ENCODE peak calls at places on chromosomes 5 and 9, in nine cellular contexts. Z is IMR-90, E is gastrocnemius medialis, Y is heart left ventricle, W is adrenal gland, I is stomach, G is tibial nerve, P is K562, B is breast epithelium. S is an unnamed sample.

GRCh38 chr9:6551126-6551525 is 94.4 kb downstream of the GLDC start:
- DNase-seq in Z (no peak), E (no peak), Y (no peak), W (no peak), I (no peak), G (no peak), P (no peak), B (no peak), S (no peak)

GRCh38 chr5:52024363-52024762 is 641.1 kb downstream of the ISL1 start:
- DNase-seq in Z (no peak), E (no peak), Y (no peak), W (no peak), I (no peak), G (no peak), P (no peak), B (no peak), S (no peak)

GRCh38 chr5:41519801-41520200 is 9.4 kb upstream of the PLCXD3 start:
- DNase-seq in Z (no peak), E (no peak), Y (no peak), W (no peak), I (no peak), G (no peak), P (no peak), B (no peak), S (no peak)

GRCh38 chr9:14158136-14158781 is 155.7 kb downstream of the NFIB start:
- DNase-seq in Z (no peak), E (no peak), Y (no peak), W (no peak), I (no peak), G (no peak), P (no peak), B (no peak), S (no peak)

GRCh38 chr5:135242496-135243193 is 156.4 kb downstream of the MACROH2A1 start:
- DNase-seq in Z (peak), E (peak), Y (no peak), W (peak), I (peak), G (no peak), P (no peak), B (peak), S (no peak)

GRCh38 chr9:16131269-16131668 is 578.4 kb downstream of the CCDC171 start:
- DNase-seq in Z (peak), E (no peak), Y (no peak), W (no peak), I (no peak), G (no peak), P (no peak), B (no peak), S (no peak)

GRCh38 chr9:21027295-21027694 is 4.1 kb downstream of the HACD4 start:
- DNase-seq in Z (peak), E (no peak), Y (no peak), W (no peak), I (no peak), G (no peak), P (no peak), B (no peak), S (no peak)

GRCh38 chr5:14261237-14261636 is 118.1 kb downstream of the TRIO start:
- DNase-seq in Z (no peak), E (no peak), Y (no peak), W (no peak), I (no peak), G (no peak), P (no peak), B (no peak), S (no peak)

GRCh38 chr9:131485728-131486381 is 16.9 kb upstream of the POMT1 start:
- DNase-seq in Z (no peak), E (no peak), Y (no peak), W (no peak), I (no peak), G (no peak), P (no peak), B (no peak), S (no peak)

GRCh38 chr9:137838576-137838975 is 39.0 kb upstream of the CACNA1B start:
- DNase-seq in Z (no peak), E (no peak), Y (no peak), W (no peak), I (no peak), G (no peak), P (no peak), B (no peak), S (no peak)

GRCh38 chr5:91061946-91062586 is 321.1 kb downstream of the ARRDC3 start:
- DNase-seq in Z (no peak), E (no peak), Y (no peak), W (no peak), I (no peak), G (no peak), P (no peak), B (no peak), S (no peak)

GRCh38 chr5:177458122-177458681 is 11.6 kb downstream of the PRR7 start:
- DNase-seq in Z (no peak), E (no peak), Y (peak), W (no peak), I (no peak), G (no peak), P (no peak), B (no peak), S (no peak)

GRCh38 chr5:86786955-86787354 is 169.2 kb downstream of the COX7C start:
- DNase-seq in Z (no peak), E (no peak), Y (no peak), W (no peak), I (no peak), G (no peak), P (peak), B (no peak), S (no peak)

GRCh38 chr5:180960209-180960608 is 28.4 kb upstream of the BTNL3 start:
- DNase-seq in Z (no peak), E (no peak), Y (no peak), W (no peak), I (no peak), G (no peak), P (no peak), B (no peak), S (no peak)

DNA sequence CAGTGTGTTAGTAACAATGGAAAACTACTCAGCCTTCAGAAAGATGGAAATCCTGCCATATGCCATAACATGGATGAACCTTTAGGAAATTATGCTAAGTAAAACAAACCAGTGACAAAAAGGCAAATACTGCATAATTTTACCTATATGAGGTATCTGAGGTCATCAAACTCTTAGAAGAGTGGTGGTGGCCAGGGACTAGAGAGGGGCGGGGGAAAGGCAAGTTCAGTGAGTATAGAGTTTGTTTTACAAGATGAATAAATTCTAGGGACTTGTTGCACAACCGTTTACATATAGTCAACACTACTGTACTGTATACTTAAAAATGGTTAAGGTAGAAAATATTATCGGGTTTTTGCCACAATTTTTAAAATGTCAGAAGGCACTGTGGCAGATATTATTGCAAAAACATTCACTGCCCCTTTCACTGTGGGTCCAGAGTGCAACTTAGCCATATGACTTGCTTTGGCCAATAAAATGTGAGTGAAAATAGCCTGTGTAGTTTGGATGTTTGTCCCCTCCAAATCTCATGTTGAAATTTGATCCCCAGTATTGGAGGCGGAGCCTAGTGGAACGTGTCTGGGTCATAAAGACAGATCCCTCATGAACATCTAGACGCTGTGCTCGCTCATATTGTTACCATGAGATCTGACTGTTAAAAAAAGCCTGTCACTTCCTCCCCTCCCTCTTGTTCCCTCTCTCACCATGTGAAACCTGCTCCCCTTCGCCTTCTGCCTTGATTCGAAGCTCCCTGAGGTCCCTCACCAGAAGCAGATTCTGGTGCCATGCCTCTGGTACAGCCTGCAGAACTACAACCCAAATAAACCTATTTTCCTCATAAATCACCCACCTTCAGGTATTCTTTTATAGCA is 9.5 kb downstream of the ZNF367 start:
- DNase-seq in Z (no peak), E (no peak), Y (no peak), W (no peak), I (no peak), G (no peak), P (no peak), B (no peak), S (no peak)
- TF ChIP-seq CTCF in Z (no peak), E (no peak), Y (no peak), W (no peak), I (no peak), G (no peak), P (no peak), B (no peak), S (no peak)

GRCh38 chr5:151771259-151772028 is at the start of gene G3BP1:
- DNase-seq in Z (peak), E (peak), Y (peak), W (peak), I (peak), G (peak), P (peak), B (peak), S (peak)

GRCh38 chr5:151772029-151772867 is 494 bp downstream of the G3BP1 start:
- DNase-seq in Z (no peak), E (peak), Y (peak), W (peak), I (peak), G (no peak), P (peak), B (no peak), S (no peak)

GRCh38 chr5:151775025-151775606 is 3.4 kb downstream of the G3BP1 start:
- DNase-seq in Z (no peak), E (no peak), Y (no peak), W (no peak), I (no peak), G (no peak), P (no peak), B (no peak), S (no peak)

GRCh38 chr5:151773979-151774378 is 2.2 kb downstream of the G3BP1 start:
- DNase-seq in Z (no peak), E (no peak), Y (no peak), W (no peak), I (no peak), G (no peak), P (no peak), B (no peak), S (no peak)

GRCh38 chr5:151772868-151773561 is 1.3 kb downstream of the G3BP1 start:
- DNase-seq in Z (peak), E (no peak), Y (no peak), W (peak), I (no peak), G (no peak), P (no peak), B (no peak), S (no peak)
- TF ChIP-seq POLR2A in Z (no peak), E (no peak), Y (no peak), W (no peak), I (no peak), G (no peak), P (no peak), B (no peak), S (no peak)

GRCh38 chr9:95045751-95046150 is 271.8 kb downstream of the FANCC start:
- DNase-seq in Z (no peak), E (no peak), Y (no peak), W (no peak), I (peak), G (no peak), P (no peak), B (no peak), S (no peak)

GRCh38 chr9:95047452-95048224 is 269.9 kb downstream of the FANCC start:
- DNase-seq in Z (no peak), E (no peak), Y (no peak), W (no peak), I (no peak), G (no peak), P (no peak), B (no peak), S (no peak)

GRCh38 chr9:95044731-95045508 is 272.6 kb downstream of the FANCC start:
- DNase-seq in Z (no peak), E (peak), Y (no peak), W (no peak), I (peak), G (no peak), P (no peak), B (no peak), S (no peak)

GRCh38 chr9:95040106-95040505 is 277.4 kb downstream of the FANCC start:
- DNase-seq in Z (no peak), E (no peak), Y (no peak), W (no peak), I (no peak), G (no peak), P (no peak), B (no peak), S (no peak)

GRCh38 chr9:95043826-95044225 is 273.7 kb downstream of the FANCC start:
- DNase-seq in Z (no peak), E (no peak), Y (no peak), W (no peak), I (no peak), G (no peak), P (no peak), B (no peak), S (no peak)
- H3K27ac ChIP-seq in Z (no peak), E (peak), Y (peak), W (peak), I (peak), G (no peak), P (no peak), B (no peak), S (no peak)

GRCh38 chr5:97877578-97877977 is 694.5 kb upstream of the RIOK2 start:
- DNase-seq in Z (no peak), E (no peak), Y (no peak), W (no peak), I (no peak), G (no peak), P (no peak), B (no peak), S (no peak)
- TF ChIP-seq CTCF in Z (no peak), E (no peak), Y (no peak), W (no peak), I (no peak), G (no peak), P (no peak), B (no peak), S (no peak)

DNA sequence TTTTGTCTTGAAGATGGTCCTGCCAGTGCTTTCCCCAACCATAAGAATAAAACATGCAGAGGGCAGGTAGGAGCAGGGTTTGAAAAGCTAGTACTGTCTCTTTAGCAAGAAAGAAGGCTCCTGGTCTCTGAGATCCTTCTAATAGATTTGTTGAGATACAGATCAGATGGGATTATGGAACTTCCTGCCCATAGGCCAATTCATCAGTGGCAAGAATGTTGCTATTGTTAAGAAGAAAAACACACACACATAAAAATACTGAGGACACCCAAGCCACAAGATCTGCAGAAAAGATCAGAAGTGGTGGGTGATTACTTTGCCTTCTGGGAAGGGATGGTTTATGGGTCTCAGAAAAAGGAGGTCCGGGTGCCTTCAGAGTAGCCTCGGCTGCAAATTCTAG is 59.8 kb downstream of the TNC start:
- DNase-seq in Z (no peak), E (no peak), Y (no peak), W (no peak), I (no peak), G (no peak), P (no peak), B (no peak), S (no peak)
- TF ChIP-seq POLR2A in Z (no peak), E (no peak), Y (no peak), W (no peak), I (no peak), G (no peak), P (no peak), B (no peak), S (no peak)

DNA sequence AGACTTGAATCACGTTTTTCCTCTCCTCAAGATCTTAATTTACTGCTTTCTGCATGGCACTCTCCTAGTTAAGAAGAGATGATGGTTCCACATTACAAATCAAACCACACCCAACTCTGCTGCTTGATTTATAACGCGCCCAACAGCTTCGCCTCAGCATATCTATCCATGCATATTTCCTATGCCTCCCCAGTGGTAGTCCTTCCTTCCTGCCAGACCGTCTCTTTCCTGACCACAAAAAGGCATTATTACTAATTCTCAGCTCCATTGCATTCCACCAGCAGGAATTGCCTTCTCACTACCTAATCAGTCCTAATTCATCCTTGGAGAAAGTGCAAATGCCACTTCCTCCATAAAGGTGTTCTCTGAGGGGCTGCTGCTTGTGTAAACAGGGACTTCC is 95.0 kb upstream of the CAST start:
- DNase-seq in Z (peak), E (no peak), Y (no peak), W (no peak), I (no peak), G (no peak), P (no peak), B (no peak), S (no peak)
- H3K27ac ChIP-seq in Z (no peak), E (no peak), Y (no peak), W (no peak), I (no peak), G (no peak), P (no peak), B (no peak), S (no peak)

DNA sequence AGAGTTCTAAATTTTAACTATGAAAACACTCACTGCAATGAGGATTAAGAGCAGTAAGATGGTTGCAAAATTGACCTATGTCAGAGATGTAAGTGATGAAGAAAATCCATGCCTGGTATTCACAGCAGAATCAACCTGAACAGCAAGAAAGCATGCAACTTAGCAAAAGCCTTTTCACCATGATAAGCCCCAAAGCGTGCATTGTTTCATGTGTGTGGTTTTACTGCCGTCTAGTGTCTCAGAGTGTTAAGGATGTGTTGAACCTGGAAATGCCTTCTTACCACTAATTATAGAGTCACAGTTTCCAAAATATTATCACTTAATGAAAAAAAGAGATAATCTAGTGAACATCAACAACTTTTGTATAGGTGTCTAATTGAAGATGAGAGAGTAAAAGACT is 415.2 kb upstream of the TRPC7 start:
- DNase-seq in Z (no peak), E (no peak), Y (no peak), W (no peak), I (no peak), G (no peak), P (no peak), B (no peak), S (no peak)
- TF ChIP-seq CTCF in Z (no peak), E (no peak), Y (no peak), W (no peak), I (no peak), G (no peak), P (peak), B (no peak), S (no peak)

GRCh38 chr9:86600977-86601376 is 246.8 kb upstream of the TUT7 start:
- DNase-seq in Z (no peak), E (no peak), Y (no peak), W (no peak), I (no peak), G (no peak), P (no peak), B (no peak), S (no peak)
- TF ChIP-seq POLR2A in Z (no peak), E (no peak), Y (no peak), W (no peak), I (no peak), G (no peak), P (no peak), B (no peak), S (no peak)